ENCODE peak calls at places on chromosomes 16 and 17, in seven cellular contexts. F, Q, W, C, A, L and G are unnamed samples.

GRCh38 chr16:50354629-50355456 is 13.9 kb downstream of the BRD7 start:
- DNase-seq in L (no peak), F (no peak), C (no peak), W (peak), A (no peak), Q (no peak), G (no peak)

GRCh38 chr17:2837147-2837561 is 40.9 kb downstream of the RAP1GAP2 start:
- DNase-seq in Q (peak), C (no peak), W (no peak), L (no peak), F (peak), A (peak), G (no peak)

GRCh38 chr17:29238133-29238850 is 8.4 kb upstream of the CRYBA1 start:
- DNase-seq in Q (no peak), A (no peak), C (no peak), W (peak), L (no peak), F (no peak), G (no peak)

GRCh38 chr17:61396586-61397085 is 3.0 kb upstream of the TBX2 start:
- DNase-seq in C (no peak), A (no peak), W (no peak), L (no peak), F (no peak), Q (no peak), G (no peak)

GRCh38 chr17:67278363-67278762 is 33.4 kb upstream of the HELZ start:
- DNase-seq in W (no peak), A (no peak), F (no peak), C (no peak), L (no peak), Q (no peak), G (no peak)

GRCh38 chr17:44807817-44808155 is 22.3 kb downstream of the GJC1 start:
- DNase-seq in F (no peak), L (no peak), W (no peak), A (no peak), Q (no peak), C (no peak), G (no peak)

GRCh38 chr17:38916771-38917170 is 8.6 kb upstream of the LASP1NB start:
- DNase-seq in F (no peak), L (no peak), Q (no peak), W (no peak), A (no peak), C (no peak), G (peak)

GRCh38 chr17:77390870-77391269 is 250.1 kb downstream of the SEC14L1 start:
- DNase-seq in C (no peak), L (no peak), F (no peak), A (no peak), Q (no peak), W (no peak), G (no peak)

GRCh38 chr17:79799174-79799537 is 2.3 kb upstream of the CBX8 start:
- DNase-seq in C (no peak), Q (no peak), A (no peak), F (no peak), W (no peak), L (no peak), G (no peak)

GRCh38 chr16:29192329-29193247 is 207.7 kb downstream of the LAT start:
- DNase-seq in A (peak), F (no peak), C (no peak), L (no peak), W (no peak), Q (no peak), G (peak)

GRCh38 chr17:7133916-7134315 is 19.3 kb upstream of the ASGR2 start:
- DNase-seq in W (no peak), A (no peak), F (no peak), C (no peak), L (no peak), Q (no peak), G (no peak)

GRCh38 chr16:77637939-77638338 is 84.4 kb upstream of the NUDT7 start:
- DNase-seq in C (peak), L (no peak), A (no peak), F (no peak), Q (no peak), W (peak), G (no peak)

GRCh38 chr17:40541873-40542561 is 23.3 kb downstream of the CCR7 start:
- DNase-seq in W (peak), L (no peak), A (no peak), F (no peak), C (no peak), Q (no peak), G (peak)

GRCh38 chr17:12790806-12791148 is 1.5 kb downstream of the ARHGAP44 start:
- DNase-seq in F (no peak), Q (no peak), C (no peak), A (no peak), W (no peak), L (no peak), G (no peak)

GRCh38 chr17:17032131-17032692 is 10.0 kb upstream of the MPRIP start:
- DNase-seq in W (peak), Q (no peak), F (no peak), L (no peak), C (no peak), A (no peak), G (peak)

GRCh38 chr16:2250652-2251280 is 621 bp downstream of the ECI1 start:
- DNase-seq in F (peak), A (no peak), Q (no peak), C (no peak), W (peak), L (no peak), G (no peak)

GRCh38 chr17:79154446-79154845 is 79.8 kb downstream of the ENGASE start:
- DNase-seq in Q (no peak), A (no peak), F (no peak), L (no peak), C (no peak), W (no peak), G (no peak)

GRCh38 chr16:4316732-4317461 is 1.0 kb downstream of the GLIS2 start:
- DNase-seq in L (no peak), W (peak), A (no peak), F (no peak), Q (no peak), C (no peak), G (peak)

GRCh38 chr16:30018731-30019158 is 4.3 kb upstream of the C16orf92 start:
- DNase-seq in F (no peak), C (no peak), L (no peak), A (no peak), W (no peak), Q (no peak), G (no peak)

GRCh38 chr16:28163699-28164584 is 47.8 kb downstream of the XPO6 start:
- DNase-seq in L (no peak), Q (no peak), W (peak), A (no peak), C (no peak), F (no peak), G (no peak)

GRCh38 chr17:6713130-6713917 is at the start of gene SLC13A5:
- DNase-seq in Q (peak), L (no peak), C (no peak), A (peak), W (peak), F (no peak), G (no peak)

GRCh38 chr16:73735018-73735417 is 561.6 kb upstream of the PSMD7 start:
- DNase-seq in W (peak), A (no peak), Q (no peak), L (peak), F (no peak), C (no peak), G (no peak)

GRCh38 chr17:44069974-44070454 is 521 bp upstream of the G6PC3 start:
- DNase-seq in L (no peak), W (peak), A (no peak), C (no peak), Q (no peak), F (no peak), G (no peak)

GRCh38 chr16:66996324-66996982 is 8.1 kb downstream of the CES4A start:
- DNase-seq in L (no peak), A (no peak), Q (no peak), F (no peak), C (peak), W (peak), G (no peak)

GRCh38 chr16:3363793-3364192 is 8.1 kb downstream of the OR2C1 start:
- DNase-seq in L (no peak), W (no peak), F (no peak), A (no peak), Q (no peak), C (no peak), G (no peak)

GRCh38 chr17:41813039-41813680 is 356 bp downstream of the FKBP10 start:
- DNase-seq in C (no peak), Q (no peak), F (no peak), A (no peak), W (no peak), L (no peak), G (no peak)

GRCh38 chr16:1343428-1344242 is 8.0 kb downstream of the TSR3 start:
- DNase-seq in A (no peak), Q (no peak), L (no peak), W (no peak), C (no peak), F (no peak), G (no peak)

GRCh38 chr17:56222255-56222654 is 69.0 kb downstream of the ANKFN1 start:
- DNase-seq in L (no peak), A (no peak), C (no peak), Q (no peak), W (peak), F (no peak), G (no peak)

GRCh38 chr17:48068491-48068961 is 20.4 kb downstream of the NFE2L1 start:
- DNase-seq in Q (no peak), F (no peak), W (peak), L (no peak), A (no peak), C (no peak), G (no peak)

GRCh38 chr17:81927145-81927652 is 336 bp downstream of the MAFG start:
- DNase-seq in F (no peak), C (no peak), L (no peak), Q (no peak), A (no peak), W (no peak), G (no peak)

GRCh38 chr17:17036520-17036998 is 5.7 kb upstream of the MPRIP start:
- DNase-seq in Q (no peak), W (no peak), C (peak), A (peak), F (no peak), L (no peak), G (no peak)

GRCh38 chr17:6910987-6911603 is 79.6 kb upstream of the TEKT1 start:
- DNase-seq in L (peak), W (peak), Q (peak), A (no peak), C (no peak), F (no peak), G (no peak)

GRCh38 chr16:4381072-4381934 is 9.7 kb downstream of the VASN start:
- DNase-seq in A (no peak), L (no peak), C (no peak), Q (no peak), W (no peak), F (no peak), G (no peak)

GRCh38 chr17:48002920-48003685 is 32.2 kb downstream of the CDK5RAP3 start:
- DNase-seq in W (no peak), Q (no peak), F (no peak), A (no peak), C (no peak), L (no peak), G (no peak)

GRCh38 chr17:67974186-67974585 is 22.1 kb downstream of the C17orf58 start:
- DNase-seq in W (no peak), A (no peak), L (no peak), Q (no peak), C (no peak), F (no peak), G (no peak)

DNA sequence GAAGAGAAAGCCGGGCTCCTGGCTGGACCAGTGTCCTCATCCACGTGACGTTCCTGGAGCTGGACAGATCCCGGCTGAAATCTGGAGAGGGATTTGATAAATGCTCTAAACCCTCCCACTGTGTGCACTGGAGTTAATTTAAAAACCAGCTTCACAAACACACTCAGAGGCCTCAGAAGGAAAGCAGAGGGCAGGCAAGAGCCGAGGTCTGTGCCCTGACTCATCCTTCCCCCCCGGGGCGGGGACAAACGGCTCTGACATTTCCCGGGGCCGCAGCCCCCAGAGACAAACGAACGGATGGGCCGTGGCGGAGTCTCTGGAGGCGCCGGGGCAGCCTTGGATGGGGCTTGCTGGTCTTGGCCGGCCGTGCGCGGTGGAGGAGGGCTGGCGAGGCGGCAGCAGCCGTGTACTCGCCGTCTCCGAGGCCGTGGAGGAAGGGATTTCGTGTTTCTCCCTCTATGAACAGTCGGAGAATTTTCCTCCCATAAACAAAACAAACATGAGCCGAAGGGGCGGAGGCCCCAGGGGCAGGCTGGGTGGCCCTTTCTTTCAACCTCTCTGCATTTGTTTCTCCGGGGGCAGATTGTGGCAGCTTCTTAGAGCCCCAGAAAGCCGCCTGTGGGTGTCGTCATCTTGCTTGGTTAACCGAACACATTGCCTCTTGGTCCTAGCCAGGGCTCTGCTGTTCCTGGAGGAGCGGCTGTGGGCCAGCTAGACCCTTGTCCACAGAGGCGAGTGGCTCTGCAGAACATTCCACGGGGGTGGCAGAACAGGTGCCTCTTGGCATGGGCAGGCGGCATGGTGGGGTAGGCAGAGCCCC is 94.3 kb downstream of the NTN1 start:
- DNase-seq in A (peak), C (peak), Q (peak), W (peak), F (peak), L (no peak), G (peak)
- TF ChIP-seq CTCF in A (no peak), C (peak), Q (peak), W (peak), F (peak), L (peak), G (peak)

DNA sequence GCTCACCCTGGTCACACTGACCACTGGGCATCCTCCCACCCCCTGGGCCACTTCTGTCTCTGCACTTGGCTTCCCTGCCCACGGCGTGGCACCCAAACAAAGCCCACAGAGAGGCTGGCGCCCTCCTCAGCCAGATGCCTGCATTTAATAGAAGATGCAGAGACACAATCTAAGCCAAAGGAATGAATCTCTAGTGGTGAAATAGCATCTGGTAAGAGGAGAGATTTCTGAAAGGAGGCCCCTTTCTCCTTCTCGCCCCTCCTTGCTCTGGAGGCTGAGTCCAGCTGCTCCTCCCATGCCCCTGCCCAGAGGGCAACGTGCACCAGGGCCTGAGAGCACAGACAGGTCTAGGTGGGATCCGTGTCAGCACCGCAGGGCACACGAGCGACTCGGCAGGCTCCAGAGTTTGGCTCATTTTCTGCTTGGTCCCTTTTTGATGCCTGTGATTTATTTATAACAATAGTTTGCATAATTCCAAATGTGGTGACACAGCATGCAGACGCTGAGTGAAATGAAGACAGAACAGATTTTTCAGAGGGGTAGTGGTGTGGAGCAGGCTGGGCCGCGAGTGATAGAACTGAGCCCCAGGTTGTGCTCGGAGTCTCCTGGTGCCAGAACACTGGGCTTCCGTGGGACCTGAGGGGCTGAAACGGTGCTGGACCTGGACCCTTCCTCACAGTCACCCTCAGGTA is 95.6 kb downstream of the METRNL start:
- DNase-seq in W (no peak), Q (peak), F (no peak), A (no peak), C (no peak), L (no peak), G (peak)
- TF ChIP-seq CTCF in W (peak), Q (peak), F (no peak), A (no peak), C (no peak), L (no peak), G (peak)

DNA sequence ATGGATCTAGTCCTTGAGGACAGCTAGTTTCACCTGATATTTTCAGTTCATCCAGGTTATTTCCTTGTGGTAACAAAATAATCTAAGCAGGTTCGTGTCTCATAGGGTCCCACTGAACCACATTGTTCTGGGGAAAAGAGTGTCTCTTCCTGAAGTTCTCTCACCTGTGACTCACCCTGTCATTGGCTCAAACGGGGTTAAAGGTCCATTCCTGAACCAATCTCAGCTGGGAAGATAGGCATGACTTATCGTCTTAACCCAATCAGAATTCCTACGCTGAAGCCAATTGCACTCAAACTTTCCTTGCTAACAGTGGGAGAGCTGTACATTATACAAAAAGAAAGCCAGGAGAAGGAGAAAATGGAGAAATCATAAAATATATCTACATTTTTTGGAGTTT is 475.8 kb downstream of the TOX3 start:
- DNase-seq in W (no peak), A (no peak), Q (no peak), L (no peak), C (no peak), F (no peak), G (no peak)
- TF ChIP-seq CTCF in W (no peak), A (no peak), Q (no peak), L (no peak), C (no peak), F (no peak), G (no peak)

GRCh38 chr16:8905795-8906591 is 23.8 kb downstream of the LITAFD start:
- DNase-seq in W (no peak), F (no peak), A (no peak), Q (no peak), L (no peak), C (no peak), G (peak)
- TF ChIP-seq CTCF in W (peak), F (no peak), A (no peak), Q (peak), L (peak), C (no peak), G (no peak)

GRCh38 chr17:1516403-1517161 is at the start of gene INPP5K:
- DNase-seq in W (peak), Q (peak), L (peak), F (peak), C (peak), A (peak), G (peak)
- TF ChIP-seq CTCF in W (no peak), Q (no peak), L (no peak), F (no peak), C (peak), A (no peak), G (no peak)

DNA sequence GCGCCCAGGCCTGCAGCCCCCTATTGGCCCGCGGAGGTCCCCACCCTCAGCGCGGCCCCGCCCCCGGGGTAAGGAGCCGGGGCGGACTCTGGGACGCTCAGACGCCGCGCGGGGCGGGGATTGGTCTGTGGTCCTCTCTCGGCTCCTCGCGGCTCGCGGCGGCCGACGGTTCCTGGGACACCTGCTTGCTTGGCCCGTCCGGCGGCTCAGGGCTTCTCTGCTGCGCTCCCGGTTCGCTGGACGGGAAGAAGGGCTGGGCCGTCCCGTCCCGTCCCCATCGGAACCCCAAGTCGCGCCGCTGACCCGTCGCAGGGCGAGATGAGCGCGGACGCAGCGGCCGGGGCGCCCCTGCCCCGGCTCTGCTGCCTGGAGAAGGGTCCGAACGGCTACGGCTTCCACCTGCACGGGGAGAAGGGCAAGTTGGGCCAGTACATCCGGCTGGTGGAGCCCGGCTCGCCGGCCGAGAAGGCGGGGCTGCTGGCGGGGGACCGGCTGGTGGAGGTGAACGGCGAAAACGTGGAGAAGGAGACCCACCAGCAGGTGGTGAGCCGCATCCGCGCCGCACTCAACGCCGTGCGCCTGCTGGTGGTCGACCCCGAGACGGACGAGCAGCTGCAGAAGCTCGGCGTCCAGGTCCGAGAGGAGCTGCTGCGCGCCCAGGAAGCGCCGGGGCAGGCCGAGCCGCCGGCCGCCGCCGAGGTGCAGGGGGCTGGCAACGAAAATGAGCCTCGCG is at the start of gene NHERF1:
- DNase-seq in L (no peak), Q (peak), F (peak), A (peak), C (peak), W (peak), G (no peak)
- TF ChIP-seq CTCF in L (no peak), Q (peak), F (no peak), A (no peak), C (no peak), W (peak), G (peak)

GRCh38 chr17:63773272-63774140 is at the start of gene CCDC47:
- DNase-seq in C (peak), F (peak), L (peak), W (peak), A (peak), Q (peak), G (peak)

GRCh38 chr17:63774982-63775290 is 966 bp downstream of the DDX42 start:
- DNase-seq in A (no peak), F (no peak), L (no peak), W (peak), Q (no peak), C (no peak), G (no peak)

GRCh38 chr17:63774141-63774981 is at the start of gene DDX42:
- DNase-seq in C (peak), L (no peak), F (peak), Q (peak), W (peak), A (no peak), G (no peak)

GRCh38 chr17:63772801-63773271 is 561 bp downstream of the CCDC47 start:
- DNase-seq in L (no peak), W (peak), C (no peak), Q (no peak), A (no peak), F (no peak), G (no peak)

GRCh38 chr17:63775420-63775819 is 1.4 kb downstream of the DDX42 start:
- DNase-seq in C (no peak), F (no peak), A (no peak), W (peak), L (no peak), Q (no peak), G (no peak)
- TF ChIP-seq CTCF in C (no peak), F (no peak), A (no peak), W (no peak), L (no peak), Q (no peak), G (no peak)